ENCODE peak calls at places on chromosomes 3 and 15, in ten cellular contexts. B is pancreas, R is GM23248, F is thoracic aorta, Y is Peyer's patch, M is left lung, U is BJ, C is cardiac muscle cell, Z is BE2C, O is right lobe of liver. P is an unnamed sample. For H3K27me3, the result is how much of the 10 kb centered on the place peaks cover.

GRCh38 chr3:197508051-197508451 is 47.7 kb downstream of the BDH1 start:
- DNase-seq in B (no peak), R (no peak), F (no peak), Y (no peak), M (peak), U (no peak), C (no peak), Z (no peak), O (no peak), P (no peak)

GRCh38 chr3:134347516-134347915 is 26.7 kb downstream of the AMOTL2 start:
- DNase-seq in B (peak), R (no peak), F (no peak), Y (peak), M (no peak), U (no peak), C (no peak), Z (no peak), O (no peak), P (no peak)

GRCh38 chr15:63491979-63492378 is 12.4 kb upstream of the USP3 start:
- DNase-seq in B (no peak), R (peak), F (no peak), Y (no peak), M (no peak), U (no peak), C (peak), Z (no peak), O (no peak), P (no peak)

GRCh38 chr3:97235611-97236315 is 421.4 kb downstream of the EPHA6 start:
- DNase-seq in B (no peak), R (no peak), F (no peak), Y (no peak), M (no peak), U (no peak), C (no peak), Z (no peak), O (no peak), P (no peak)

GRCh38 chr3:79086514-79086913 is 681.3 kb downstream of the ROBO1 start:
- DNase-seq in B (no peak), R (peak), F (no peak), Y (peak), M (no peak), U (no peak), C (peak), Z (peak), O (peak), P (peak)

GRCh38 chr15:62935300-62936081 is 107.1 kb upstream of the TPM1 start:
- DNase-seq in B (no peak), R (no peak), F (no peak), Y (no peak), M (no peak), U (no peak), C (no peak), Z (no peak), O (peak), P (no peak)

GRCh38 chr15:94972314-94972713 is 741.0 kb downstream of the MCTP2 start:
- DNase-seq in B (no peak), R (peak), F (no peak), Y (no peak), M (no peak), U (no peak), C (peak), Z (no peak), O (no peak), P (no peak)

GRCh38 chr3:9398715-9399708 is 1.6 kb downstream of the SETD5 start:
- DNase-seq in B (no peak), R (peak), F (no peak), Y (no peak), M (no peak), U (no peak), C (peak), Z (no peak), O (no peak), P (peak)

GRCh38 chr15:31526916-31527690 is 200.5 kb downstream of the KLF13 start:
- DNase-seq in B (no peak), R (no peak), F (no peak), Y (no peak), M (peak), U (no peak), C (no peak), Z (no peak), O (no peak), P (no peak)

GRCh38 chr15:28098766-28099554 is at the start of gene OCA2:
- DNase-seq in B (peak), R (peak), F (no peak), Y (peak), M (peak), U (peak), C (peak), Z (peak), O (no peak), P (peak)

GRCh38 chr3:79423417-79423816 is 344.4 kb downstream of the ROBO1 start:
- DNase-seq in B (no peak), R (no peak), F (no peak), Y (no peak), M (no peak), U (no peak), C (no peak), Z (no peak), O (no peak), P (no peak)

GRCh38 chr15:41018534-41018933 is 65.3 kb downstream of the CHAC1 start:
- DNase-seq in B (no peak), R (peak), F (no peak), Y (peak), M (no peak), U (no peak), C (peak), Z (no peak), O (no peak), P (peak)

GRCh38 chr15:40046721-40047412 is 7.9 kb upstream of the SRP14 start:
- DNase-seq in B (no peak), R (peak), F (no peak), Y (no peak), M (no peak), U (no peak), C (peak), Z (no peak), O (no peak), P (peak)

GRCh38 chr15:88956906-88957305 is 43.7 kb upstream of the MFGE8 start:
- DNase-seq in B (no peak), R (peak), F (no peak), Y (no peak), M (no peak), U (no peak), C (peak), Z (no peak), O (no peak), P (no peak)

GRCh38 chr3:118504906-118505305 is 529.7 kb downstream of the IGSF11 start:
- DNase-seq in B (no peak), R (no peak), F (no peak), Y (no peak), M (no peak), U (no peak), C (no peak), Z (no peak), O (no peak), P (no peak)

GRCh38 chr15:101362986-101363566 is 68.0 kb upstream of the SNRPA1 start:
- DNase-seq in B (no peak), R (no peak), F (no peak), Y (no peak), M (peak), U (no peak), C (no peak), Z (no peak), O (no peak), P (no peak)

GRCh38 chr3:45317710-45318109 is 70.7 kb upstream of the LARS2 start:
- DNase-seq in B (no peak), R (no peak), F (no peak), Y (no peak), M (no peak), U (no peak), C (no peak), Z (no peak), O (no peak), P (no peak)

GRCh38 chr3:41575754-41576153 is 376.4 kb downstream of the CTNNB1 start:
- DNase-seq in B (no peak), R (no peak), F (no peak), Y (no peak), M (no peak), U (no peak), C (no peak), Z (peak), O (peak), P (no peak)

GRCh38 chr3:54079314-54079713 is 43.0 kb upstream of the CACNA2D3 start:
- DNase-seq in B (no peak), R (no peak), F (no peak), Y (no peak), M (no peak), U (no peak), C (no peak), Z (no peak), O (no peak), P (no peak)

GRCh38 chr3:196813903-196814302 is 53.8 kb upstream of the SENP5 start:
- DNase-seq in B (no peak), R (no peak), F (no peak), Y (no peak), M (no peak), U (no peak), C (peak), Z (no peak), O (no peak), P (no peak)

GRCh38 chr15:73873889-73874511 is 636 bp downstream of the TBC1D21 start:
- DNase-seq in B (no peak), R (peak), F (no peak), Y (peak), M (no peak), U (no peak), C (peak), Z (peak), O (peak), P (peak)

GRCh38 chr3:126152931-126153694 is 27.3 kb downstream of the ALDH1L1 start:
- DNase-seq in B (peak), R (no peak), F (no peak), Y (no peak), M (peak), U (no peak), C (no peak), Z (no peak), O (no peak), P (no peak)

GRCh38 chr3:169528289-169528688 is 135.2 kb downstream of the MECOM start:
- DNase-seq in B (no peak), R (peak), F (no peak), Y (no peak), M (no peak), U (no peak), C (peak), Z (no peak), O (no peak), P (no peak)

GRCh38 chr15:44308415-44308814 is 19.9 kb downstream of the GOLM2 start:
- DNase-seq in B (no peak), R (no peak), F (no peak), Y (no peak), M (no peak), U (no peak), C (no peak), Z (no peak), O (no peak), P (no peak)

GRCh38 chr3:46489875-46490274 is 7.9 kb upstream of the RTP3 start:
- DNase-seq in B (no peak), R (peak), F (no peak), Y (no peak), M (no peak), U (no peak), C (peak), Z (no peak), O (no peak), P (no peak)

GRCh38 chr15:100783760-100784492 is 95.7 kb upstream of the ALDH1A3 start:
- DNase-seq in B (peak), R (no peak), F (no peak), Y (peak), M (peak), U (no peak), C (no peak), Z (no peak), O (peak), P (no peak)

GRCh38 chr15:53837263-53837662 is 77.8 kb upstream of the WDR72 start:
- DNase-seq in B (peak), R (no peak), F (no peak), Y (no peak), M (no peak), U (no peak), C (no peak), Z (peak), O (peak), P (no peak)

GRCh38 chr3:15553749-15554148 is 32.2 kb upstream of the COLQ start:
- DNase-seq in B (no peak), R (no peak), F (no peak), Y (no peak), M (no peak), U (no peak), C (no peak), Z (no peak), O (no peak), P (no peak)

GRCh38 chr15:91706366-91707032 is 147.0 kb upstream of the SLCO3A1 start:
- DNase-seq in B (peak), R (peak), F (peak), Y (peak), M (peak), U (no peak), C (peak), Z (peak), O (peak), P (peak)
- H3K4me3 ChIP-seq in B (no peak), R (no peak), F (peak), Y (no peak), M (no peak), U (no peak), C (no peak), Z (no peak), O (no peak), P (no peak)

DNA sequence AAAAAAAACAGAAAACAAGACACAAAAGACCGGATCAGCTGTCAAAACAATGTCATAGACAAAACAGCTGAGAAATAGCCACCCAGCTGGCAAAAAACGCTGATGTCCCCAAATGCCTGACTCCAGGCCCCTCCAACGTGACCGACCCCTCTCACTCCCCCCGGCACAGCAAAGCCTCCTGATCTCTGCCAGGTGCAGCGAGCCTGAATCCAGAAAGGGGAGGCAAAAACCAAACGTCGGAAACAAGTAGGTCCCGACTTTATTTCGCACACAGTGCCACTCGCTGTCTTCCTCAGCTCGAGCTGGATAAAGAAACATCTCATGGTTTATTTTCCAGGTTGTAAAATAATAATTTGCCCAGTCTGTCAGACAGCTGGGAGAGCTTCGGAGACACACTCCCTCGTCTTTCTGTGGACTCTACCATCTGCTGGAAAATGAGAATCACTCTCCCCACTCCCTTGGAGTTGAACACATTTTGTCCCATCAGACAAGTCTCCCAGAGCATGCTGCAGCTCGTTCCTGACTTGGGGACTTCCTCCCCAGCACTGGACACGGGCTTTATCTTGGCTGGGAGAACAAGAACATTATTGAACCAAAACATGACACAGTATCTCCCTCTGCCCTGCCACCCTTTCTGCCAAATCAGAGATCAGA is 142.9 kb downstream of the NUP210 start:
- DNase-seq in B (no peak), R (no peak), F (no peak), Y (peak), M (no peak), U (no peak), C (no peak), Z (no peak), O (no peak), P (no peak)
- H3K27me3 ChIP-seq in B (under half), R (under half), F (under half), Y (under half), M (half or more), U (under half), C (under half), Z (under half), O (under half), P (under half)

GRCh38 chr3:194689493-194689901 is 3.8 kb downstream of the FAM43A start:
- DNase-seq in B (no peak), R (peak), F (no peak), Y (peak), M (no peak), U (no peak), C (peak), Z (no peak), O (no peak), P (peak)

GRCh38 chr3:194690501-194691372 is 5.1 kb downstream of the FAM43A start:
- DNase-seq in B (no peak), R (no peak), F (no peak), Y (no peak), M (no peak), U (no peak), C (peak), Z (peak), O (no peak), P (no peak)

GRCh38 chr3:194687638-194688206 is 2.0 kb downstream of the FAM43A start:
- DNase-seq in B (peak), R (peak), F (no peak), Y (peak), M (peak), U (no peak), C (peak), Z (peak), O (peak), P (peak)

GRCh38 chr3:194688207-194688711 is 2.6 kb downstream of the FAM43A start:
- DNase-seq in B (no peak), R (peak), F (no peak), Y (peak), M (peak), U (no peak), C (peak), Z (peak), O (no peak), P (peak)

DNA sequence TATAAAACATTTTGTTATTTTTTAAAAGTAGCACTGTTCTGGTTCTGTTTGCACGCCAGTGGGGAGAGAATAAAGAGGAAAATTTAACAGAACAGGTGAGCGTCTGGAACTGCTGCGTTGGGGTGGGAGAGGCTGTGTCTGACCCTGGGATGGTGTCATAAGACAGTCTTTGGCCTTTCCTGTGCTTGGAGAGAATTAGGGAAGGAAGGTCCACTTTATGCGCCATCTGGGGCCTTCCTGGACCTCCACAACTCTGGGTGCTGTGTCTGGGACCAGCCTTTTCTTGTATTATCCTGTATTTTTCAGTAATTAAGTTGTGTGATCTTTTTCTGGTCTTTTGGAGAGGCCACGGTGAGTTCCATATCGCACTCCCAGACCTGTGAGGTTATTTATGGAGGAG is 3.3 kb downstream of the FAM43A start:
- DNase-seq in B (no peak), R (no peak), F (no peak), Y (no peak), M (no peak), U (no peak), C (no peak), Z (no peak), O (no peak), P (no peak)
- H3K4me3 ChIP-seq in B (no peak), R (peak), F (no peak), Y (no peak), M (no peak), U (peak), C (no peak), Z (peak), O (no peak), P (peak)

GRCh38 chr3:160602259-160602658 is 36.9 kb upstream of the KPNA4 start:
- DNase-seq in B (no peak), R (no peak), F (no peak), Y (no peak), M (no peak), U (no peak), C (no peak), Z (no peak), O (no peak), P (no peak)
- H3K27me3 ChIP-seq in B (under half), R (under half), F (under half), Y (under half), M (under half), U (under half), C (under half), Z (under half), O (under half), P (under half)

GRCh38 chr3:27714101-27714526 is 8.0 kb downstream of the EOMES start:
- DNase-seq in B (no peak), R (no peak), F (no peak), Y (no peak), M (no peak), U (no peak), C (no peak), Z (no peak), O (no peak), P (no peak)

GRCh38 chr3:27713435-27713880 is 8.7 kb downstream of the EOMES start:
- DNase-seq in B (no peak), R (peak), F (no peak), Y (no peak), M (peak), U (no peak), C (no peak), Z (no peak), O (no peak), P (no peak)

GRCh38 chr3:27713066-27713400 is 9.1 kb downstream of the EOMES start:
- DNase-seq in B (no peak), R (no peak), F (no peak), Y (no peak), M (peak), U (no peak), C (no peak), Z (no peak), O (no peak), P (no peak)

GRCh38 chr3:27714692-27715453 is 7.2 kb downstream of the EOMES start:
- DNase-seq in B (peak), R (peak), F (no peak), Y (peak), M (peak), U (no peak), C (no peak), Z (no peak), O (no peak), P (no peak)

DNA sequence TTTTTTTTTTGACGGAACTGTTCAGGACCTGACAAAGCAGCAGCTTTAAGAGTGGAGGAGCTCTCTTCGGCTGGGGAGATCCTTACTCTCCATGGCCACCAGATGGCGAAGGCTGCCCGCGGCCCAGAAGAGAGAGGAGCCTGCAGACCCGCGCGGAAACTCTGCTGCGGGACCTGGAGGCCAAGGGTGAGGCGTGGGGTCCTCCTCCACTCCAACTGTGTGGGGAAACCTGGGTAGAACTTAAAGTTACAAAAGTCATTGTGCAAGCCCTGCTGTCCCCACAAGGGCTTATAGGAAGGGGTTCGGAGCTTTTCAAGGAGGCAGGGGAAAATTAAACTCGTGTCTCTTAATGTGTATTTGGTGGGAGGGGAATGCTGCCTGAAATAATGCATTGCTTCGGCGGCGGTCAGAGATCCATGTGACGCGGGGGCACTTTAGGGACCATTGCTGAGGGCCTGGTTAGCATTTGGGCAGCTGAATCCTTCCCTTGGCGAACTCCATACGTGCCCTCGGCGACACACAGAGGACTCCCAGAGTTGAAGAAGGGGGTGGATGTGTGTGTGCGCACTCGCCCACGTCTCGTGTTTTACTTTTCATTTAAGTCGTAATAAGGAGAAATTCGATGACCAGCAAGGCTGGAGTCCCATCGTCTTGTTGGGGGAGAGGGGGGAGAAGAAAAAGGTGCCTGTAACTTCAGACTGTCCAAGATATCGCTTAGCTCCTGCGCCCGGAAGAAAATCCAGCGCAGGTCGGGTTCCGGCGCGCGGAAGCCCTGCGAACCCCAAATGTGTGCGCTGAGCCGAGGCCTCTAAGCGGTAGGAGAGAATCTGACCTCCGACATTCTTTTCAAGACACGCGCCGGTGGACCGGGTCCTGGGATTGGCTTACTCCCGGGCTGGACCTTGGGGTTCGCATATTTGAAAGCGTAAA is 9.7 kb downstream of the EOMES start:
- DNase-seq in B (peak), R (peak), F (no peak), Y (peak), M (peak), U (peak), C (peak), Z (peak), O (peak), P (peak)
- H3K4me3 ChIP-seq in B (peak), R (peak), F (peak), Y (peak), M (peak), U (peak), C (peak), Z (no peak), O (peak), P (peak)

GRCh38 chr15:37078566-37078965 is 21.8 kb downstream of the MEIS2 start:
- DNase-seq in B (no peak), R (no peak), F (no peak), Y (no peak), M (no peak), U (no peak), C (no peak), Z (no peak), O (no peak), P (no peak)
- H3K27me3 ChIP-seq in B (under half), R (under half), F (under half), Y (under half), M (under half), U (under half), C (under half), Z (under half), O (under half), P (under half)

P was measured in A673.